ENCODE peak calls at places on chromosomes 6 and 20, in ten cellular contexts. R, J, F, P, T, B, K, Q, S and U are unnamed samples.

GRCh38 chr20:33262658-33263065 is 20.4 kb upstream of the BPIFB1 start:
- DNase-seq in F (no peak), S (peak; percentile 38), P (peak; percentile 86), J (no peak), B (peak; percentile 86), K (peak; percentile 76), R (peak; percentile 24), T (peak; percentile 67), Q (no peak), U (no peak)

GRCh38 chr20:63100401-63100925 is 93.7 kb upstream of the BHLHE23 start:
- DNase-seq in B (no peak), F (no peak), J (peak; percentile 40), Q (peak; percentile 42), S (no peak), T (no peak), P (no peak), R (peak; percentile 9), K (no peak), U (peak; percentile 11)

GRCh38 chr20:1087311-1087710 is 31.1 kb upstream of the PSMF1 start:
- DNase-seq in T (no peak), B (no peak), J (no peak), R (no peak), Q (no peak), K (peak; percentile 81), F (no peak), S (no peak), P (no peak), U (no peak)

GRCh38 chr6:10659697-10660348 is 34.6 kb downstream of the C6orf52 start:
- DNase-seq in Q (peak; percentile 79), J (peak; percentile 60), B (peak; percentile 61), R (peak; percentile 16), K (no peak), S (no peak), T (peak; percentile 26), F (no peak), P (peak; percentile 39), U (no peak)

GRCh38 chr6:115398607-115399006 is 662.1 kb downstream of the FRK start:
- DNase-seq in F (no peak), Q (no peak), S (no peak), P (no peak), R (no peak), T (no peak), J (no peak), B (no peak), K (no peak), U (no peak)

GRCh38 chr6:107763959-107764358 is 60.2 kb downstream of the SCML4 start:
- DNase-seq in T (no peak), F (no peak), K (no peak), J (no peak), R (no peak), B (no peak), S (no peak), P (no peak), Q (no peak), U (no peak)

GRCh38 chr6:75952132-75952531 is 120.3 kb downstream of the IMPG1 start:
- DNase-seq in B (no peak), R (no peak), K (no peak), Q (no peak), J (no peak), S (no peak), T (no peak), P (no peak), F (no peak), U (no peak)

GRCh38 chr20:64083380-64084208 is 604 bp downstream of the LKAAEAR1 start:
- DNase-seq in Q (peak; percentile 97), B (peak; percentile 92), S (peak; percentile 76), T (peak; percentile 73), P (peak; percentile 94), F (peak; percentile 73), J (peak; percentile 88), R (peak; percentile 70), K (peak; percentile 54), U (peak; percentile 84)

GRCh38 chr20:31915491-31916280 is 36.2 kb downstream of the PDRG1 start:
- DNase-seq in J (no peak), P (no peak), Q (no peak), K (no peak), F (no peak), T (no peak), B (no peak), R (no peak), S (no peak), U (no peak)

GRCh38 chr20:47576516-47577033 is 74.9 kb downstream of the NCOA3 start:
- DNase-seq in T (peak; percentile 55), K (peak; percentile 98), R (peak; percentile 50), F (no peak), P (peak; percentile 32), J (no peak), B (peak; percentile 79), S (no peak), Q (no peak), U (peak; percentile 84)

GRCh38 chr20:49906615-49907154 is 8.6 kb downstream of the SPATA2 start:
- DNase-seq in S (no peak), Q (no peak), P (no peak), B (no peak), J (no peak), R (no peak), K (no peak), T (no peak), F (no peak), U (no peak)

GRCh38 chr20:24479595-24479994 is 10.2 kb downstream of the SYNDIG1 start:
- DNase-seq in F (no peak), B (no peak), S (no peak), P (no peak), K (no peak), Q (no peak), R (no peak), J (no peak), T (no peak), U (no peak)

GRCh38 chr20:24480523-24480922 is 11.1 kb downstream of the SYNDIG1 start:
- DNase-seq in K (no peak), J (no peak), T (no peak), F (no peak), B (no peak), R (no peak), S (no peak), P (no peak), Q (no peak), U (no peak)

GRCh38 chr20:24478584-24478983 is 9.2 kb downstream of the SYNDIG1 start:
- DNase-seq in S (no peak), J (no peak), K (no peak), Q (no peak), P (peak; percentile 38), F (no peak), T (no peak), R (no peak), B (no peak), U (no peak)

GRCh38 chr20:24479106-24479505 is 9.7 kb downstream of the SYNDIG1 start:
- DNase-seq in K (no peak), J (no peak), P (no peak), S (no peak), R (no peak), B (no peak), F (no peak), Q (no peak), T (no peak), U (no peak)

DNA sequence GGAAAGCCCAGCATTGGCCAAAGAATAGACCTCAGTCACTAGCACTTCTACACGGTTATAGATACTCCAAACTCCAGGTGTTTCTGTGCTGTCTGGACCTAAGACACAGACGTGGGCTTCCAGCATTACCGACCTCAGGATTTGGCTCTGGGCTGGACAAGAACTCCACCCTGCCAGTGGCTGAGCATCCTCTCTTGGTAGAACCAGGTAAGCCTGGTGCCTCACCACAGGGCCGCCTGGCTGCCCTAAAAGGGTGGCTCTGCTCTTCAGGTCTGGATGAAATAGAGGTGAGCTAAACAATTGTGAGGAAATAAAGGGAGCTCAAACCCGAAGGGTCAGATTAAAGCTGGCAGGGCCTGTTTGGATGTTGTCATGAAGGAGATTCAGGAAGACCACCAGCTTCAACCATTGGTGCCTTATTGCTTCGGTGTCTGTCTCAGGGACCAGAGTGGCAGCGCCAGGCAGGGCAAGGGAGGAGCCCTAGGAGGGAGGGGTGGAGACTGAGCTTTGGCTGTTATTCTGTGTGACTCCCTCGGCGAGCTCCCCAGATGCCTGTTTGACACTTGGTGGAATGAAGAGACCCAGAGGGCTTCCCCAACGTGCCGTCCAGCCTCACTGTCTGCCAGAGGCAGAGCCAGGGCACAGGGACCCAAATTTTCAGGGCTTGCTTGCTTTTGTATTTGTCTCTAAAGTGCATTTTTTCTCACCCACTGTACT is 8.6 kb downstream of the SYNDIG1 start:
- DNase-seq in Q (no peak), T (no peak), S (no peak), F (no peak), P (no peak), B (no peak), K (no peak), R (no peak), J (no peak), U (no peak)
- H3K27ac ChIP-seq in Q (no peak overlapping the region), T (no peak overlapping the region), S (no peak overlapping the region), F (no peak overlapping the region), P (no peak overlapping the region), B (no peak overlapping the region), K (no peak overlapping the region), R (no peak overlapping the region), J (no peak overlapping the region), U (no peak overlapping the region)

GRCh38 chr20:56271974-56272373 is 23.4 kb downstream of the MC3R start:
- DNase-seq in S (no peak), P (no peak), B (no peak), K (no peak), R (no peak), J (no peak), T (no peak), Q (no peak), F (no peak), U (no peak)
- H3K9me3 ChIP-seq in S (peaks cover 9% of the 10 kb centered on the region), P (no peaks in the 10 kb centered on the region), B (no peaks in the 10 kb centered on the region), K (no peaks in the 10 kb centered on the region), R (no peaks in the 10 kb centered on the region), J (peaks cover 1% of the 10 kb centered on the region), T (no peaks in the 10 kb centered on the region), Q (peaks cover 13% of the 10 kb centered on the region), F (no peaks in the 10 kb centered on the region), U (no peaks in the 10 kb centered on the region)

GRCh38 chr6:7215140-7215539 is 97.9 kb downstream of the SSR1 start:
- DNase-seq in B (no peak), Q (no peak), R (no peak), J (no peak), K (no peak), F (no peak), T (no peak), P (no peak), S (no peak), U (no peak)
- H3K4me1 ChIP-seq in B (no peaks in the 10 kb centered on the region), Q (peaks cover 29% of the 10 kb centered on the region), R (peaks cover 53% of the 10 kb centered on the region), J (peaks cover 22% of the 10 kb centered on the region), K (peaks cover 52% of the 10 kb centered on the region), F (peaks cover 69% of the 10 kb centered on the region), T (peaks cover 22% of the 10 kb centered on the region), P (peaks cover 27% of the 10 kb centered on the region), S (no peaks in the 10 kb centered on the region), U (no peaks in the 10 kb centered on the region)

DNA sequence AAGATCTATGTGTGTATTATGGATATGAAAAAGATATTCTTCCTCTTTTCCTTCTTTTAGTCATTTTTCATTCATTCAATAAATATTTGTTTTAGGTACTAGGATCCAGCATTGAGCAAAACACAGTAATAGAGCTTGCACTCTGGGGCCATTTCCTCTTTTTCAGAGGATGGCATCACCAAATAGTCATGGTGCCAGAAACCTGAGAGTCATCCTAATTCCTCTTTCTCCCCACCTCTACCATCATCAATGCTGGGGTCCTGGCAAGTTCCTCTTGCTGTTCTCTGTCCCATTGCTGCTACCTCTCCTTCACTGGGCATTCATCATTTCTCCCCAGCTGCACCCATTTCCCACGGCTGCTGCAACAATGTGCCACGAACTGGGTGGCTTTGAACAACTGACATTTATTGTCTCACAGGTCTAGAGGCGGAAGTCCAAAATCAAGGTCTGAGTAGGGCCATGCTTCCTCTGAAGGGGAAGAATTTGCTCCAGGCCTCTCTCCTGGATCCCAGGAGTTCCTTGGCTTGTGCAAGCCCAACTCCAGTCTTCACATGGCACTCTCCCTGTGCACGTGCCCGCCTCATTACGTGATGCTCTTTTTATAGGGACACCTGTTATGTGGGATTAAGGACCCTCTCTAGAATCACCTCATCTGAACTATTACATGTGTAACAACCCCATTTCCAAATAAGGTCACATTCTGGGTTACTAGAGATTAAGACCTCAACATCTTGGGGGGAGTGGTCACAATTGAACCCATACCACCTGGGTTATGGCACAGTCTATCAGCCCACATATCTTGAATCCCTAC is 9.5 kb upstream of the IGF2R start:
- DNase-seq in K (peak; percentile 67), S (no peak), F (no peak), R (no peak), B (no peak), P (no peak), J (no peak), T (no peak), Q (peak; percentile 72), U (no peak)
- H3K27ac ChIP-seq in K (no peak overlapping the region), S (no peak overlapping the region), F (peak overlapping the region; percentile 34), R (peak overlapping the region; percentile 43), B (no peak overlapping the region), P (no peak overlapping the region), J (no peak overlapping the region), T (peak overlapping the region; percentile 65), Q (peak overlapping the region; percentile 77), U (no peak overlapping the region)